ENCODE peak calls at places on chromosomes 11 and 22, in nine cellular contexts. A is foreskin fibroblast; R is activated naive CD4-positive, alpha-beta T cell; B is WTC11; Z is H4; Q is NCI-H1092; H is lower leg skin; K is head of caudate nucleus; O is NCI-H774. G is an unnamed sample.

GRCh38 chr11:26849009-26849408 is 127.1 kb upstream of the SLC5A12 start:
- DNase-seq in H (no peak), Q (no peak), R (no peak), O (no peak), A (no peak), B (no peak), Z (no peak), K (no peak), G (no peak)

GRCh38 chr11:89495951-89496350 is 4.8 kb upstream of the NOX4 start:
- DNase-seq in O (no peak), Q (no peak), A (peak; percentile 76), H (no peak), B (peak; percentile 12), Z (peak; percentile 61), K (no peak), R (no peak), G (no peak)

GRCh38 chr11:88295028-88295427 is 42.5 kb downstream of the CTSC start:
- DNase-seq in O (no peak), Q (no peak), R (no peak), H (no peak), B (no peak), K (no peak), Z (no peak), A (no peak), G (no peak)

GRCh38 chr22:39543095-39543494 is 10.5 kb upstream of the RPS19BP1 start:
- DNase-seq in K (no peak), Q (no peak), R (no peak), Z (no peak), A (peak; percentile 68), O (no peak), H (no peak), B (peak; percentile 74), G (peak; percentile 86)

GRCh38 chr11:79466411-79466810 is 25.6 kb upstream of the TENM4 start:
- DNase-seq in Z (peak; percentile 23), O (no peak), A (peak; percentile 66), K (no peak), H (no peak), R (no peak), Q (no peak), B (no peak), G (no peak)

GRCh38 chr11:67261942-67262681 is 4.2 kb upstream of the GRK2 start:
- DNase-seq in O (no peak), B (no peak), A (no peak), Z (no peak), H (no peak), K (no peak), R (no peak), Q (no peak), G (peak; percentile 46)

GRCh38 chr22:26172389-26172990 is 3.2 kb downstream of the SEZ6L start:
- DNase-seq in Z (no peak), O (peak; percentile 53), H (no peak), B (peak; percentile 76), Q (peak; percentile 66), R (no peak), K (peak; percentile 24), A (peak; percentile 45), G (peak; percentile 62)

GRCh38 chr11:95149659-95150294 is 60.1 kb downstream of the ENDOD1 start:
- DNase-seq in Z (peak; percentile 55), R (no peak), B (peak; percentile 42), K (peak; percentile 69), A (no peak), H (peak; percentile 89), O (peak; percentile 30), Q (no peak), G (peak; percentile 81)

GRCh38 chr22:20084547-20085413 is 4.7 kb downstream of the DGCR8 start:
- DNase-seq in A (peak; percentile 14), R (no peak), Q (no peak), Z (no peak), H (no peak), B (peak; percentile 84), K (no peak), O (no peak), G (peak; percentile 95)

GRCh38 chr11:35927730-35928129 is 16.1 kb upstream of the LDLRAD3 start:
- DNase-seq in Q (no peak), B (no peak), Z (peak; percentile 80), A (peak; percentile 47), K (no peak), R (no peak), O (no peak), H (peak; percentile 94), G (no peak)